ENCODE peak calls at places on chromosome 2, in four cellular contexts. Q is H1, X is K562, L is HCT116. N is an unnamed sample.

GRCh38 chr2:127143851-127144782 is 37.2 kb upstream of the BIN1 start:
- DNase-seq in Q (peak), L (peak), X (no peak), N (no peak)

GRCh38 chr2:224850081-224850480 is 133.9 kb upstream of the CCDC195 start:
- DNase-seq in X (no peak), Q (no peak), L (no peak), N (no peak)

GRCh38 chr2:42063383-42064171 is 15.8 kb downstream of the PKDCC start:
- DNase-seq in X (no peak), Q (no peak), L (no peak), N (no peak)

GRCh38 chr2:120722603-120723421 is 12.9 kb upstream of the GLI2 start:
- DNase-seq in X (no peak), Q (no peak), L (no peak), N (no peak)

GRCh38 chr2:148814143-148814852 is 60.7 kb upstream of the KIF5C start:
- DNase-seq in X (no peak), L (no peak), Q (peak), N (no peak)

GRCh38 chr2:158969162-158969716 is 799 bp downstream of the TANC1 start:
- DNase-seq in Q (peak), X (no peak), L (no peak), N (no peak)

GRCh38 chr2:39435254-39435653 is 1.8 kb downstream of the MAP4K3 start:
- DNase-seq in Q (no peak), X (peak), L (no peak), N (no peak)

GRCh38 chr2:64063924-64064331 is 44.7 kb upstream of the VPS54 start:
- DNase-seq in X (peak), L (no peak), Q (no peak), N (no peak)

GRCh38 chr2:70949086-70949485 is 13.4 kb downstream of the ATP6V1B1 start:
- DNase-seq in L (no peak), X (no peak), Q (no peak), N (no peak)

GRCh38 chr2:20589975-20590703 is 60.8 kb downstream of the HS1BP3 start:
- DNase-seq in L (no peak), Q (no peak), X (no peak), N (no peak)

GRCh38 chr2:190683802-190684201 is 34.9 kb downstream of the NAB1 start:
- DNase-seq in X (no peak), Q (no peak), L (no peak), N (no peak)

GRCh38 chr2:237025090-237025865 is 60.4 kb upstream of the COPS8 start:
- DNase-seq in X (no peak), L (peak), Q (no peak), N (no peak)

GRCh38 chr2:148048475-148049221 is 27.8 kb downstream of the MBD5 start:
- DNase-seq in Q (no peak), X (no peak), L (no peak), N (no peak)

GRCh38 chr2:183186766-183187165 is 62.5 kb downstream of the NUP35 start:
- DNase-seq in L (no peak), X (no peak), Q (no peak), N (no peak)

GRCh38 chr2:157692768-157693167 is 64.1 kb upstream of the ACVR1C start:
- DNase-seq in L (no peak), Q (no peak), X (no peak), N (no peak)

GRCh38 chr2:2791606-2792005 is 460.5 kb upstream of the MYT1L start:
- DNase-seq in Q (no peak), L (no peak), X (no peak), N (no peak)

GRCh38 chr2:171995586-171995985 is 4.2 kb upstream of the METAP1D start:
- DNase-seq in Q (no peak), X (no peak), L (no peak), N (no peak)

GRCh38 chr2:20468549-20469500 is 22.0 kb downstream of the RHOB start:
- DNase-seq in Q (no peak), X (no peak), L (no peak), N (no peak)

GRCh38 chr2:96511851-96512250 is 6.7 kb upstream of the NEURL3 start:
- DNase-seq in Q (no peak), X (no peak), L (no peak), N (no peak)

GRCh38 chr2:107809835-107810234 is 16.9 kb upstream of the RGPD4 start:
- DNase-seq in L (no peak), Q (no peak), X (no peak), N (no peak)

GRCh38 chr2:156436477-156437085 is 402 bp downstream of the GPD2 start:
- DNase-seq in X (peak), Q (peak), L (no peak), N (no peak)

GRCh38 chr2:96962567-96963203 is 23.7 kb downstream of the FAM178B start:
- DNase-seq in Q (no peak), L (no peak), X (no peak), N (no peak)

GRCh38 chr2:19746137-19746585 is 155.6 kb downstream of the TTC32 start:
- DNase-seq in L (no peak), Q (no peak), X (no peak), N (no peak)

GRCh38 chr2:157761520-157761919 is 114.6 kb downstream of the ACVR1 start:
- DNase-seq in Q (no peak), X (no peak), L (no peak), N (peak)

GRCh38 chr2:16745466-16745865 is 79.8 kb upstream of the CYRIA start:
- DNase-seq in Q (no peak), L (no peak), X (no peak), N (no peak)

GRCh38 chr2:11742317-11742701 is 4.1 kb upstream of the LPIN1 start:
- DNase-seq in Q (no peak), L (no peak), X (peak), N (no peak)

GRCh38 chr2:58939388-58939787 is 698.3 kb upstream of the FANCL start:
- DNase-seq in Q (no peak), X (no peak), L (no peak), N (no peak)

GRCh38 chr2:184596819-184597411 is 1.4 kb upstream of the ZNF804A start:
- DNase-seq in X (no peak), Q (no peak), L (peak), N (no peak)

DNA sequence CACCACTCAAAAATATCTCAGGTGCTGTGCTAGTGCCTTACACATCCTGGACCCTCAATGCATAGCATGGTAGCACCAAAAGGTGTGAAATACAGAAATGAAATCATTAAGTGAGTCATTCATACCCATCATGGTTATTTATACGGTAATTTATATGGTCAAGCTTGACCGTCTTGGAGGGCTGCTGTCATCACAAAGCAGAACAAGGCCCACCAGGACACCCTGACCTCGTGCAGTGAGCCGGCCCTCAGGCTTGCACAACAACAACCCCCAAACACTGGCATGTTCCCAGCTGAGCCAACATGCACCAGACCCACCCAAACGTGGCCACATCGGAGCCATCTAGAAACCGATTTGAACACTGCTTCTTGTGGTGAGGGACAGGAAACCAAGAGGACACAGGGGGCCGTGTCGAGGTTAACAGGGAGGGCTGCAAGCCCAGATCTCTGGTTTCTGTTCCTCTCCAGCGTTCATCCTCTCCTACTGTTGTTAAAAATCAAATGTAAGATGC is 378.5 kb upstream of the ID2 start:
- DNase-seq in X (no peak), L (no peak), Q (no peak), N (no peak)
- H3K4me3 ChIP-seq in X (no peak), L (no peak), Q (no peak), N (no peak)

GRCh38 chr2:23404426-23404825 is 19.4 kb downstream of the KLHL29 start:
- DNase-seq in X (no peak), Q (no peak), L (no peak), N (no peak)
- TF ChIP-seq ZNF274 in X (no peak), Q (no peak), L (no peak), N (no peak)

DNA sequence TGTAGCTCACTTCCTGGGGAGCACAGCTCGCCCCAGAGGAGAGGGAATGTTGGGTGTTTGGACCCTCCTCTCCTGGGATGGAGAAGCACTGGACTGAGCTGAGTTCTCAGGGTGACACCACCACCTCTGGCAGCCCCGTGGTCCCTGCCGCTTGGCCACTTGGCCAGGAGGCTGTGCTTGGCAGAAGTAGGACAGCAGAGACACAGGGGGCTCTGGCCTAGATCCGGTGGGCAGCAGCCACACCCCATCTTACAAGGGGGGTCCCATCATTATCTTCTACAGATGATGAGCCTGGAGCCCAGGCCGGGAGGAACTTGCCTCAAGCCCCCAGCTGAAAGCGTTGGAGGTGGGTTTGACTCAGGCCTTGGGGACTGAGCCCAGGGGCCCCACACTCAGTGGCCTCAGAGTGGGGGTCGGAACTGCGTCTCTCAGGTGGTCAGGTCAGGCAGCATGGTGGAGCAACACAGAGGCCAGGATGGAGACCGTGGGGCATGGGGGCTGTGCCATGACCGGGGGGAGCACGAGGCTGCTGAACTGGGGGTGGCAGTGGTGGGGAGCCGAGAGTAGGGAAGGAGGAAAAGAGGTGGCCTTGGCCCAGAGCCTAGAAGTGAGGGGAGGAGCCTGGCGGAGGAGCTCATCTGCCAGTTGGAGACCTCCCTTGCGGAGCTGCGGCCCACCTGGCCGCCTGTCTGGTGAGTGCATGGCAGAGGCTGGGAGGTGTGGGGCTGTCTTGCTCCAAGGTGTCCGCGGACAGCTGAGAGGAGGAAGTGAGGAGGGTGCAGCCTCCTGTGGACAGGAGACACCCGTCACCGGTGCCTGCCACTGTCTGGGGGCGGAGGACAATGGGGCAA is 63.6 kb upstream of the HDAC4 start:
- DNase-seq in Q (no peak), X (no peak), L (no peak), N (no peak)
- TF ChIP-seq YY1 in Q (no peak), X (no peak), L (no peak), N (no peak)

DNA sequence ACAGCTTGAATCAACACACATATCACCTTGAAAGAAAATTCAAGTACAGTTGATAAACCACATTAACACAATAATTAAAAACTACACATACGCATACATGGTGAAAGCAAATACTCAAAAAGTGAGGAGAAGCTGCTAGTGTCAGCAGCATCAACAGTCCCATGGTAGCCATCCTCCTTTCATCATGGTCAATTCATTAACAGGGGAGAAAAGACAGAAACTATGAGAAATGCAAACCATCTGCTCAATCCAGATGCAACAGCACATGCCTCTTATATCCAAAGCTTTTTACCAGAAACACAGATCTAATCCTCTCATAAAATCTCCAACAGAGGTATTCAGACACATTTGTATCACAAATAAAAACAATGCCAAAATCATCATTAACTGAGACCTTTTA is 81.9 kb upstream of the CHRNA1 start:
- DNase-seq in Q (no peak), L (no peak), X (no peak), N (no peak)
- H3K4me3 ChIP-seq in Q (no peak), L (no peak), X (no peak), N (no peak)